ENCODE peak calls at places on chromosomes 13 and 19, in five cellular contexts. R is uterus, Q is thyroid gland, X is IMR-90, M is tibial nerve. D is an unnamed sample.

GRCh38 chr13:83248751-83249150 is 633.5 kb downstream of the SLITRK1 start:
- DNase-seq in Q (no peak), X (no peak), R (no peak), M (no peak), D (no peak)

GRCh38 chr19:18415177-18415867 is 3.9 kb upstream of the SSBP4 start:
- DNase-seq in R (peak; percentile 96), Q (no peak), M (peak; percentile 61), X (peak; percentile 66), D (no peak)

GRCh38 chr13:40466271-40466670 is 200.2 kb downstream of the FOXO1 start:
- DNase-seq in Q (no peak), X (no peak), R (no peak), M (no peak), D (no peak)

GRCh38 chr19:768424-768823 is 17.5 kb downstream of the MISP start:
- DNase-seq in M (no peak), Q (peak; percentile 79), X (peak; percentile 83), R (no peak), D (no peak)

GRCh38 chr19:3028305-3029069 is 593 bp downstream of the TLE2 start:
- DNase-seq in M (no peak), R (peak; percentile 39), X (no peak), Q (peak; percentile 68), D (no peak)

GRCh38 chr19:1122972-1123363 is 19.2 kb downstream of the GPX4 start:
- DNase-seq in R (peak; percentile 48), X (peak; percentile 56), Q (no peak), M (no peak), D (peak; percentile 80)

GRCh38 chr19:58380037-58380735 is 644 bp downstream of the ZNF837 start:
- DNase-seq in X (no peak), Q (no peak), R (no peak), M (no peak), D (no peak)

GRCh38 chr19:5587071-5587455 is 19.3 kb upstream of the TINCR start:
- DNase-seq in R (no peak), M (no peak), X (no peak), Q (no peak), D (no peak)

GRCh38 chr13:31209172-31209818 is 9.5 kb downstream of the B3GLCT start:
- DNase-seq in M (no peak), X (peak; percentile 36), Q (peak; percentile 61), R (peak; percentile 69), D (peak; percentile 43)

GRCh38 chr19:14575428-14575980 is 3.6 kb upstream of the NDUFB7 start:
- DNase-seq in M (no peak), R (no peak), Q (no peak), X (no peak), D (no peak)

GRCh38 chr19:36064829-36065228 is 10.1 kb downstream of the WDR62 start:
- DNase-seq in Q (no peak), M (no peak), R (no peak), X (no peak), D (no peak)

GRCh38 chr13:54799621-54800226 is 1771.1 kb downstream of the OLFM4 start:
- DNase-seq in Q (no peak), R (no peak), X (no peak), M (no peak), D (no peak)

GRCh38 chr19:33507021-33507956 is 14.3 kb downstream of the PEPD start:
- DNase-seq in Q (no peak), M (no peak), X (no peak), R (no peak), D (no peak)

GRCh38 chr13:30664689-30665088 is 47.0 kb downstream of the USPL1 start:
- DNase-seq in Q (no peak), X (no peak), R (no peak), M (no peak), D (no peak)

GRCh38 chr19:54206030-54206830 is 5.6 kb downstream of the RPS9 start:
- DNase-seq in M (no peak), Q (no peak), X (no peak), R (no peak), D (no peak)
- TF ChIP-seq POLR2A in M (no peak), Q (no peak), X (no peak), R (no peak), D (no peak)

DNA sequence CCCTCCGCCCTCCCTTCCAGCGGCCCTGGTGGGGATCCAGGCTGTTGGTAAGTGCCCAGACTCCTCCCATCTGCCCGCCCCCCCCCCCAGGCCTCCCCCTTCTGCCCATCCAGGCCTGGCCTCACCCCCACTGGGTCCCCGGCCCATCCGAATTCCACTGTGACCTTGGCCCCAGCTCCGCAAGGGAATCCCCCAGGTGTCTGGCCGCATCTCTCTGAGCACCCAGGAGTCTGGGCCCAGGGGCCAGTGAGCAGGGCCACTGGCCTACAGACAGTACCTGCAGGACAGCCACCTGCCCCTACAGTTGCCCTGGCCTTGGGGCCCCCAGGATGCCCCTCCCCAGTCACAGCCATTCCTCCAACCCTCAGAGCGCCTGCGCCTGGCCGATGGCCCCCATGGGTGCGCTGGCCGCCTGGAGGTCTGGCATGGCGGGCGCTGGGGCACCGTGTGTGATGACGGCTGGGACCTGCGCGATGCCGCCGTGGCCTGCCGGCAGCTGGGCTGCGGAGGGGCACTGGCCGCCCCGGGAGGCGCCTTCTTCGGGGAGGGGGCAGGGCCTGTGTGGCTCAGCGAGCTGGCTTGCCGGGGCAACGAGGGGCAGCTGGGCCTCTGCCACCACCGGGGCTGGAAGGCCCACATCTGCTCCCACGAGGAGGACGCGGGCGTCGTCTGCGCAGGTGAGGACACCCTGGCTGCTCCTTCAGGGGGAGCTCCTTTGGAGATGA is 912 bp downstream of the SSC5D start:
- DNase-seq in M (no peak), Q (no peak), R (peak; percentile 65), X (no peak), D (no peak)
- H3K4me3 ChIP-seq in M (no peak overlapping the region), Q (no peak overlapping the region), R (no peak overlapping the region), X (no peak overlapping the region), D (no peak overlapping the region)

DNA sequence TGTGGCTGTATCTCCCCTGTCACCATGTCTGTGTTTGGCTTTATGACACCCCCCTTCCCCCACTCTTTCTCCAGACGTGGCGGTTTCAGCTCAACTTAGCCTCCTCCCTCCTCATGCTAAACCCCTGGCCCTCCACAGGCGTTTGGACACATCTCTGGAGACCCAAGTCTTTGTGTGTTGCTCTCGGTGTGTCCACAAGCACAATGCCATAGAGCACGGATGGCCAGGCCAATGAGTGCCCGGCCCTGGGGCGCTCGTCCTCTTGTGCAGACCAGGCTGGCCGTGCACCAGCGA is 468 bp downstream of the PPP1R14A start:
- DNase-seq in R (no peak), Q (no peak), M (no peak), X (no peak), D (no peak)
- TF ChIP-seq POLR2A in R (no peak), Q (no peak), M (no peak), X (no peak), D (no peak)

GRCh38 chr19:13163609-13164364 is 13.6 kb downstream of the IER2 start:
- DNase-seq in Q (peak; percentile 87), R (peak; percentile 88), X (peak; percentile 83), M (peak; percentile 47), D (peak; percentile 76)

GRCh38 chr19:13169769-13170168 is 19.6 kb downstream of the IER2 start:
- DNase-seq in R (no peak), Q (no peak), M (no peak), X (peak; percentile 65), D (peak; percentile 67)

GRCh38 chr19:13162749-13163608 is 12.8 kb downstream of the IER2 start:
- DNase-seq in X (peak; percentile 97), Q (peak; percentile 98), M (peak; percentile 91), R (peak; percentile 98), D (peak; percentile 99)

GRCh38 chr19:13164370-13165090 is 14.3 kb downstream of the IER2 start:
- DNase-seq in X (peak; percentile 61), R (peak; percentile 64), Q (peak; percentile 48), M (no peak), D (peak; percentile 47)

DNA sequence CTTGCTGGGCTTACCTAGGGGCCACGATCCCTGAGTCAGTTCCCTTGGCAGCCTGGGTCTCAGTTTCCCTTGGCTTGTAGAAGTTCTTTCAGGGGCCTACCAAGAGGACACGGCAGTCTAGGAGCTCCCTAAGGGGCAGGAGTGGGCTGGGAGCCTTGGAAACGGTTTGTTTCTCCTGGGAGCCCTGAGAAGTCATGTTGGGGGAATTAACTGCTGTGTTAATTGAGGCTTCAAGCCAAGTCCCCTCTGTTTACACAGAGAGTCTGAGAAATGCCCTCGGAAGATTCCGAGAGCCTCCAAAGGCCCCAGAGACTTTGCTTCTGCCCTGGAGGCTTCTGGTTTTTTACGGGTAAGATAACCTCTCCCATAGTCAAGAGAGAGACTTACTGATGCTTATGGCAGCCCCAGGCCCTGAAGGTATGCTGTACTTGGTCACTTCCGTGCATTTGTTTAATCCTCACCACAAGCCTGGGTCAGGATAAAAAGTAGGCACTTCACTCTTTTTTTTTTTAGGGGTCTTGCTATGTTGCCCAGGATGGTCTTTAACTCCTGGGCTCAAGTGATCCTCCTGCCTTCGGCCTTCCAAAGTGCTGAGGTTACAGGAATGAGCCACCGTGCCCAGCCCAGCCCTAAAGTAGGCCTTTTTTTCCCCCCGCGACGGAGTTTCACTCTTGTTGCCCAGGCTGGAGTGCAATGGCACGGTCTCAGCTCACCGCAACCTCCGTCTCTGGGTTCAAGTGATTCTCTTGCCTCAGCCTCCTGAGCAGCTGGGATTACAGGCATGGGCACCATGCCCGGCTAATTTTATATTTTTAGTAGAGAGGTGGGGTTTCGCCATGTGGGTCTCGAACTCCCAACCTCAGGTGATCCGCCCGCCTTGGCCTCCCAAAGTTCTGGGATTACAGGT is 15.1 kb downstream of the IER2 start:
- DNase-seq in R (no peak), Q (no peak), X (no peak), M (no peak), D (no peak)
- H3K4me3 ChIP-seq in R (no peak overlapping the region), Q (no peak overlapping the region), X (no peak overlapping the region), M (no peak overlapping the region), D (no peak overlapping the region)

GRCh38 chr19:20928371-20928770 is 5.3 kb downstream of the ZNF85 start:
- DNase-seq in Q (no peak), M (no peak), R (no peak), X (peak; percentile 87), D (no peak)
- TF ChIP-seq POLR2A in Q (no peak), M (no peak), R (no peak), X (no peak), D (no peak)

DNA sequence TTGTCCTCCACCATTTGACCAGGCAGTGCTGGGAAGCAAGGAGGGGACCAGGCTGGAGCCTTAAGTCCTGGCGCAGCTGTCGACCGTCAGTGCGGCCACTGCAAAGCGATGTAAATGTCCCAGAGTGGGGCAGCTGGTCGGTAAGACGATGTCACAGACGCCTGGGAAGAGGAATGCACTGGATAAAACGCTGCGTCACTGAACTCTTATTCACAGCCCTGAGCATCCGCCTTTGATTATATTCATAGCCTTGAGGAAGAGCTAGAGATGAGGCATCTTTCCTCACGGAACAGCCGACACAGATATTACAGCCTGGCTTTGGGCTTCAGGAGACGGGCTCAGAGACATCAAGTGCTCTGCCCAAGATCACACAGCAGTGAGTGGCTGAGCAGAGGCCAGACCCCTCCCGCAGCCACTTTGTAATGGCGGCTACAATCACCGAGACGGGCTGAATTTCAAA is 17.6 kb upstream of the TUBGCP3 start:
- DNase-seq in M (no peak), R (no peak), X (no peak), Q (no peak), D (no peak)
- H3K4me3 ChIP-seq in M (peak overlapping the region; percentile 20), R (peak overlapping the region; percentile 37), X (no peak overlapping the region), Q (no peak overlapping the region), D (peak overlapping the region; percentile 43)

GRCh38 chr19:49688531-49689132 is 762 bp upstream of the ADM5 start:
- DNase-seq in R (no peak), M (no peak), X (no peak), Q (no peak), D (no peak)
- TF ChIP-seq POLR2A in R (no peak), M (no peak), X (no peak), Q (no peak), D (no peak)

GRCh38 chr13:99894835-99895427 is 76.6 kb downstream of the ZIC5 start:
- DNase-seq in R (no peak), M (no peak), Q (no peak), X (no peak), D (no peak)
- H3K4me3 ChIP-seq in R (peak overlapping the region; percentile 15), M (peak overlapping the region; percentile 36), Q (peak overlapping the region; percentile 4), X (no peak overlapping the region), D (peak overlapping the region; percentile 45)

GRCh38 chr19:51460164-51460992 is 2.1 kb upstream of the SIGLEC8 start:
- DNase-seq in X (peak; percentile 7), Q (no peak), M (no peak), R (no peak), D (peak; percentile 20)
- TF ChIP-seq POLR2A in X (no peak), Q (no peak), M (no peak), R (no peak), D (no peak)